ENCODE peak calls at places on chromosomes 1 and 21, in four cellular contexts. One of them, this sample, is unnamed.
A peak's percentile ranks its signal among the peaks of the same experiment; 100 is the strongest.

GRCh38 chr1:209610378-209610905 is 26.9 kb downstream of the CAMK1G start:
- DNase-seq in A549: no peak
- DNase-seq in right lobe of liver: no peak
- DNase-seq in endothelial cell of umbilical vein: no peak
- DNase-seq in this sample: no peak

GRCh38 chr21:45338326-45339017 is 50.8 kb upstream of the POFUT2 start:
- DNase-seq in endothelial cell of umbilical vein: no peak
- DNase-seq in A549: no peak
- DNase-seq in right lobe of liver: peak; percentile 31
- DNase-seq in this sample: no peak

GRCh38 chr1:117653732-117654484 is 48.1 kb downstream of the TENT5C start:
- DNase-seq in right lobe of liver: no peak
- DNase-seq in A549: no peak
- DNase-seq in endothelial cell of umbilical vein: peak; percentile 57
- DNase-seq in this sample: no peak

GRCh38 chr1:204571631-204572030 is 55.4 kb downstream of the MDM4 start:
- DNase-seq in endothelial cell of umbilical vein: no peak
- DNase-seq in right lobe of liver: no peak
- DNase-seq in A549: no peak
- DNase-seq in this sample: no peak

GRCh38 chr1:64186138-64186897 is 17.1 kb upstream of the UBE2U start:
- DNase-seq in right lobe of liver: no peak
- DNase-seq in A549: no peak
- DNase-seq in endothelial cell of umbilical vein: no peak
- DNase-seq in this sample: no peak

GRCh38 chr1:40132383-40133121 is 28.6 kb upstream of the RLF start:
- DNase-seq in A549: no peak
- DNase-seq in endothelial cell of umbilical vein: peak; percentile 33
- DNase-seq in right lobe of liver: no peak
- DNase-seq in this sample: no peak

GRCh38 chr1:7007902-7008301 is 222.6 kb downstream of the CAMTA1 start:
- DNase-seq in right lobe of liver: no peak
- DNase-seq in A549: no peak
- DNase-seq in endothelial cell of umbilical vein: no peak
- DNase-seq in this sample: no peak

GRCh38 chr21:39670741-39671140 is 58.0 kb downstream of the B3GALT5 start:
- DNase-seq in endothelial cell of umbilical vein: no peak
- DNase-seq in A549: no peak
- DNase-seq in right lobe of liver: no peak
- DNase-seq in this sample: no peak

GRCh38 chr1:163104405-163105099 is 35.4 kb downstream of the RGS4 start:
- DNase-seq in A549: no peak
- DNase-seq in right lobe of liver: no peak
- DNase-seq in endothelial cell of umbilical vein: no peak
- DNase-seq in this sample: no peak

GRCh38 chr1:10962483-10962882 is 50.0 kb upstream of the TARDBP start:
- DNase-seq in A549: no peak
- DNase-seq in right lobe of liver: no peak
- DNase-seq in endothelial cell of umbilical vein: no peak
- DNase-seq in this sample: no peak

GRCh38 chr1:43452789-43453441 is 816 bp downstream of the HYI start:
- DNase-seq in right lobe of liver: no peak
- DNase-seq in A549: peak; percentile 32
- DNase-seq in endothelial cell of umbilical vein: peak; percentile 55
- DNase-seq in this sample: peak; percentile 45

GRCh38 chr1:203522237-203522636 is 28.3 kb downstream of the OPTC start:
- DNase-seq in right lobe of liver: no peak
- DNase-seq in A549: no peak
- DNase-seq in endothelial cell of umbilical vein: no peak
- DNase-seq in this sample: no peak

GRCh38 chr1:60262701-60263100 is 189.1 kb upstream of the C1orf87 start:
- DNase-seq in A549: no peak
- DNase-seq in endothelial cell of umbilical vein: no peak
- DNase-seq in right lobe of liver: no peak
- DNase-seq in this sample: no peak

GRCh38 chr1:44645466-44646244 is 28.6 kb downstream of the TMEM53 start:
- DNase-seq in endothelial cell of umbilical vein: no peak
- DNase-seq in A549: no peak
- DNase-seq in right lobe of liver: peak; percentile 84
- DNase-seq in this sample: no peak

GRCh38 chr1:64082459-64082858 is 121.0 kb upstream of the UBE2U start:
- DNase-seq in A549: peak; percentile 10
- DNase-seq in right lobe of liver: no peak
- DNase-seq in endothelial cell of umbilical vein: no peak
- DNase-seq in this sample: no peak

GRCh38 chr1:240244968-240245628 is 153.4 kb downstream of the FMN2 start:
- DNase-seq in endothelial cell of umbilical vein: no peak
- DNase-seq in A549: no peak
- DNase-seq in right lobe of liver: no peak
- DNase-seq in this sample: no peak

GRCh38 chr1:23585321-23586022 is 26.2 kb upstream of the ID3 start:
- DNase-seq in A549: peak; percentile 96
- DNase-seq in right lobe of liver: no peak
- DNase-seq in endothelial cell of umbilical vein: no peak
- DNase-seq in this sample: no peak

GRCh38 chr1:209618756-209619420 is 33.3 kb downstream of the LAMB3 start:
- DNase-seq in right lobe of liver: no peak
- DNase-seq in A549: no peak
- DNase-seq in endothelial cell of umbilical vein: no peak
- DNase-seq in this sample: no peak

GRCh38 chr21:31447477-31447876 is 103.4 kb upstream of the TIAM1 start:
- DNase-seq in endothelial cell of umbilical vein: no peak
- DNase-seq in right lobe of liver: no peak
- DNase-seq in A549: no peak
- DNase-seq in this sample: no peak

GRCh38 chr1:60960846-60961542 is 121.4 kb upstream of the NFIA start:
- DNase-seq in right lobe of liver: no peak
- DNase-seq in endothelial cell of umbilical vein: peak; percentile 96
- DNase-seq in A549: no peak
- DNase-seq in this sample: peak; percentile 38

GRCh38 chr1:243595527-243596206 is 254.4 kb downstream of the AKT3 start:
- DNase-seq in A549: no peak
- DNase-seq in endothelial cell of umbilical vein: no peak
- DNase-seq in right lobe of liver: no peak
- DNase-seq in this sample: no peak

GRCh38 chr1:184614667-184615066 is 140.0 kb downstream of the EDEM3 start:
- DNase-seq in A549: no peak
- DNase-seq in endothelial cell of umbilical vein: no peak
- DNase-seq in right lobe of liver: no peak
- DNase-seq in this sample: no peak

GRCh38 chr1:230067441-230067870 is 418 bp downstream of the GALNT2 start:
- DNase-seq in right lobe of liver: no peak
- DNase-seq in endothelial cell of umbilical vein: peak; percentile 37
- DNase-seq in A549: peak; percentile 36
- DNase-seq in this sample: peak; percentile 69

GRCh38 chr1:46342084-46342656 is 1.6 kb downstream of the NSUN4 start:
- DNase-seq in A549: peak; percentile 28
- DNase-seq in right lobe of liver: no peak
- DNase-seq in endothelial cell of umbilical vein: no peak
- DNase-seq in this sample: peak; percentile 50

GRCh38 chr1:201827321-201828281 is 1.4 kb upstream of the IPO9 start:
- DNase-seq in right lobe of liver: no peak
- DNase-seq in endothelial cell of umbilical vein: no peak
- DNase-seq in A549: no peak
- DNase-seq in this sample: no peak

GRCh38 chr1:21325231-21325718 is 35.0 kb upstream of the ECE1 start:
- DNase-seq in endothelial cell of umbilical vein: no peak
- DNase-seq in A549: no peak
- DNase-seq in right lobe of liver: no peak
- DNase-seq in this sample: no peak

GRCh38 chr1:21325731-21326387 is 35.6 kb upstream of the ECE1 start:
- DNase-seq in endothelial cell of umbilical vein: peak; percentile 45
- DNase-seq in A549: no peak
- DNase-seq in right lobe of liver: no peak
- DNase-seq in this sample: no peak

GRCh38 chr1:21322681-21323016 is 32.4 kb upstream of the ECE1 start:
- DNase-seq in A549: no peak
- DNase-seq in right lobe of liver: no peak
- DNase-seq in endothelial cell of umbilical vein: no peak
- DNase-seq in this sample: no peak

GRCh38 chr1:21323091-21323490 is 32.8 kb upstream of the ECE1 start:
- DNase-seq in A549: no peak
- DNase-seq in right lobe of liver: no peak
- DNase-seq in endothelial cell of umbilical vein: peak; percentile 67
- DNase-seq in this sample: no peak

GRCh38 chr1:21324368-21325137 is 34.3 kb upstream of the ECE1 start:
- DNase-seq in endothelial cell of umbilical vein: peak; percentile 93
- DNase-seq in A549: peak; percentile 75
- DNase-seq in right lobe of liver: no peak
- DNase-seq in this sample: no peak
- TF ChIP-seq POLR2A in endothelial cell of umbilical vein: peak; percentile 39
- TF ChIP-seq POLR2A in A549: no peak
- TF ChIP-seq POLR2A in right lobe of liver: no peak
- TF ChIP-seq POLR2A in this sample: peak; percentile 56

GRCh38 chr1:67434491-67434890 is 4.3 kb upstream of the SERBP1 start:
- DNase-seq in right lobe of liver: no peak
- DNase-seq in endothelial cell of umbilical vein: no peak
- DNase-seq in A549: no peak
- DNase-seq in this sample: no peak
- TF ChIP-seq POLR2A in right lobe of liver: no peak
- TF ChIP-seq POLR2A in endothelial cell of umbilical vein: no peak
- TF ChIP-seq POLR2A in A549: no peak
- TF ChIP-seq POLR2A in this sample: no peak

GRCh38 chr1:167630568-167631385 is 745 bp downstream of the RCSD1 start:
- DNase-seq in right lobe of liver: no peak
- DNase-seq in endothelial cell of umbilical vein: no peak
- DNase-seq in A549: no peak
- DNase-seq in this sample: peak; percentile 42
- TF ChIP-seq POLR2A in right lobe of liver: no peak
- TF ChIP-seq POLR2A in endothelial cell of umbilical vein: no peak
- TF ChIP-seq POLR2A in A549: no peak
- TF ChIP-seq POLR2A in this sample: no peak

DNA sequence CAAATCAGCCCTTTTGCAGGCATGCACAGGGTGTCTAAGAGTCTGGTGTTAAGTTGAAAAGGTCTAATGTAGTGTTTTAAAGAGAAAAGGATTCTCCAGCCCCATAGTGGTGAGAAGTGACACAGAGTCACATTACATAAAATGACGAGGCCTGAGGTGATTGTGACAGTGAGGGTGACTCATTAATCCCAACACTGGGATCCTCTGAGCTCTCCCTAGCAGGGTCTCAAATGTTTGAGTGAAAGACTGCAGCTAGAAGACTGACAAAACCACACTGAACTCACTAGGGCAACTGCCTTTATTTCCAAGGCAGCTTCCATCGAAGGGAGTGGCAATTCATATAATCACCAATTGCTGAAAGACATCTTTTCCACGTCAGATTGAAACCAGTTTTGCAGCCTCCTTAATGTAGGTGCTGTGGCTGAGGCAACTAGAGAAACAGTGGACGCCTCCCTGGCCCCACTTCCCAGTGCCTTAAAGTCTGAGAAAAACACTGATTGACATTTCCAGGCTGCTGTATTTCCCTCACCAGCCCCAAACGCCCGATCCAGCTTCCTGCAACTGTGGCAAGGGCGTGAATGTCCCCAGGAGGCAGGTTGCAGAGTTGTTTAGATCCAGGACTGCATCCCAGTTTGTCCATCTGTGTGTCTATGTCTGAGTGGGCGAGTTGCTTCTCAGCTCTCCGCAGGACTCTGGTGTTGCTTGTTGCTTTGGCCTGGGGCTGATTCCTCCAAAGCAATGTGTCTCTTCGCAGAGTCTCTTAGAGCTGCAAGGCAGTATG is 81.4 kb downstream of the RUNX1 start:
- DNase-seq in endothelial cell of umbilical vein: no peak
- DNase-seq in right lobe of liver: no peak
- DNase-seq in A549: no peak
- DNase-seq in this sample: no peak
- TF ChIP-seq POLR2A in endothelial cell of umbilical vein: no peak
- TF ChIP-seq POLR2A in right lobe of liver: no peak
- TF ChIP-seq POLR2A in A549: no peak
- TF ChIP-seq POLR2A in this sample: no peak

GRCh38 chr1:206612129-206612876 is at the start of gene EIF2D:
- DNase-seq in A549: peak; percentile 95
- DNase-seq in right lobe of liver: peak; percentile 95
- DNase-seq in endothelial cell of umbilical vein: peak; percentile 93
- DNase-seq in this sample: peak; percentile 96
- TF ChIP-seq POLR2A in A549: peak; percentile 87
- TF ChIP-seq POLR2A in right lobe of liver: peak; percentile 90
- TF ChIP-seq POLR2A in endothelial cell of umbilical vein: peak; percentile 96
- TF ChIP-seq POLR2A in this sample: peak; percentile 94

GRCh38 chr1:150164224-150164623 is 14.5 kb downstream of the PLEKHO1 start:
- DNase-seq in right lobe of liver: no peak
- DNase-seq in A549: no peak
- DNase-seq in endothelial cell of umbilical vein: no peak
- DNase-seq in this sample: no peak

GRCh38 chr1:150162582-150162861 is 12.8 kb downstream of the PLEKHO1 start:
- DNase-seq in A549: no peak
- DNase-seq in endothelial cell of umbilical vein: no peak
- DNase-seq in right lobe of liver: no peak
- DNase-seq in this sample: no peak

GRCh38 chr1:150160964-150161626 is 11.4 kb downstream of the PLEKHO1 start:
- DNase-seq in right lobe of liver: no peak
- DNase-seq in A549: no peak
- DNase-seq in endothelial cell of umbilical vein: no peak
- DNase-seq in this sample: no peak

GRCh38 chr1:150162862-150163706 is 13.4 kb downstream of the PLEKHO1 start:
- DNase-seq in endothelial cell of umbilical vein: peak; percentile 93
- DNase-seq in right lobe of liver: peak; percentile 72
- DNase-seq in A549: peak; percentile 49
- DNase-seq in this sample: peak; percentile 89

DNA sequence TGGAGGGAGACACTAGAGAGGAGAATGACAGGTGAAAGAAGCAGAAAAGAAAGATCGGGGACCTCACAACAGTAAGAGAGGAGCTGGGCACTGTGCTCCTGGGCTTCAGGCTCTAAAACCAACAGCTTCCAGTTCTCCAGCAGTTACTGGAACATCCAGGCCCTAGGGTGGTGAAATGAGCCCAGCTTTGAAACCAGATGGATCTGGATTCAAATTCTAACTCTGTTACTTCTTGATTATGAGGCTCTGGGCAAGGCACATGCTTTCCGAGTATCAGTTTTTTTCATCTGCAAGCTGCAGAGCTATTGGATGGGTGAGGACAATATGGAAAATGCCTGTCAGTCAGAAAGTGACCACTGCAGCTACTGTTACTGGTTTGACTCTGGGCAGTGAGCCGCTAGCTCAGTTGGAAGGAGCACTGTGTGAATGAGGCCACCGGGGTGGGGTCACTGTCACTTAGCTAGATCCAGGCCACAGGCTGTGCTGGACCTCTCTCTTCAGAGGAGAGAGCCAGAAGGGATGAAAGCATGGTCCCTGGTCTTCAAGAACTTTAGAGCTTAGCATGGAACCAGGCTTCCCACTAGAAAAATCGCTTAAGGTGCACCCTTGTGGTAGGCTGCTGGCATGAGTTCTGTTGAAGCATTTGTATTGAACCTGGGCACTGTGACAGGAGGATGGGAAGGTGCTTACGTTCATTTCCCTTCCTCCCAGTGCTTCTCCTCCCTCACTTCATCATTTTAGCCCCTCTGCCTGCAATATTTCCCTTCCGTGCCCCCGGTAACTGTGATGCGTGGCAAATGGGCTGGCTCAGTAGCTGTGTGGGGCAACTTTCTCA is 12.2 kb downstream of the PLEKHO1 start:
- DNase-seq in right lobe of liver: no peak
- DNase-seq in endothelial cell of umbilical vein: no peak
- DNase-seq in A549: peak; percentile 29
- DNase-seq in this sample: peak; percentile 42
- TF ChIP-seq POLR2A in right lobe of liver: no peak
- TF ChIP-seq POLR2A in endothelial cell of umbilical vein: peak; percentile 37
- TF ChIP-seq POLR2A in A549: no peak
- TF ChIP-seq POLR2A in this sample: no peak

This sample was measured in erythroblast.